ENCODE peak calls at places on chromosomes 3 and 15, in four cellular contexts. T is IMR-90, X is HCT116, Y is hepatocyte. S is an unnamed sample.

GRCh38 chr3:57706462-57706861 is 13.6 kb upstream of the DENND6A start:
- DNase-seq in T (peak), X (peak), Y (peak), S (no peak)

GRCh38 chr3:152261329-152261728 is 7.4 kb upstream of the MBNL1 start:
- DNase-seq in T (no peak), X (no peak), Y (no peak), S (no peak)

GRCh38 chr3:65953301-65953812 is 85.4 kb downstream of the MAGI1 start:
- DNase-seq in T (no peak), X (peak), Y (peak), S (no peak)

GRCh38 chr3:43036621-43037331 is 57.7 kb downstream of the GASK1A start:
- DNase-seq in T (no peak), X (no peak), Y (no peak), S (peak)

GRCh38 chr15:70795311-70795665 is 31.9 kb upstream of the UACA start:
- DNase-seq in T (peak), X (peak), Y (peak), S (no peak)

GRCh38 chr3:55486101-55486856 is 827 bp downstream of the WNT5A start:
- DNase-seq in T (peak), X (no peak), Y (peak), S (no peak)

GRCh38 chr3:195774917-195775316 is 36.8 kb downstream of the MUC4 start:
- DNase-seq in T (no peak), X (peak), Y (peak), S (no peak)

GRCh38 chr15:81955709-81956108 is 90.1 kb downstream of the MEX3B start:
- DNase-seq in T (peak), X (no peak), Y (no peak), S (no peak)

GRCh38 chr3:108780235-108780634 is 23.0 kb upstream of the RETNLB start:
- DNase-seq in T (no peak), X (no peak), Y (no peak), S (no peak)

GRCh38 chr3:168414149-168414548 is 318.4 kb upstream of the GOLIM4 start:
- DNase-seq in T (no peak), X (no peak), Y (no peak), S (no peak)

GRCh38 chr3:183546625-183547024 is 8.9 kb downstream of the KLHL6 start:
- DNase-seq in T (no peak), X (no peak), Y (no peak), S (no peak)

GRCh38 chr15:101675796-101676582 is 23.8 kb upstream of the TM2D3 start:
- DNase-seq in T (peak), X (no peak), Y (no peak), S (no peak)

GRCh38 chr3:150303776-150304175 is 104.3 kb upstream of the TSC22D2 start:
- DNase-seq in T (no peak), X (peak), Y (no peak), S (peak)

GRCh38 chr3:212432-212831 is 15.9 kb downstream of the CHL1 start:
- DNase-seq in T (no peak), X (no peak), Y (no peak), S (peak)

GRCh38 chr3:172678068-172678467 is 32.8 kb downstream of the NCEH1 start:
- DNase-seq in T (no peak), X (no peak), Y (no peak), S (no peak)

GRCh38 chr3:49219132-49219531 is 47.7 kb downstream of the KLHDC8B start:
- DNase-seq in T (no peak), X (no peak), Y (no peak), S (no peak)

GRCh38 chr15:78177447-78177873 is 28.3 kb downstream of the IDH3A start:
- DNase-seq in T (no peak), X (peak), Y (peak), S (no peak)

GRCh38 chr3:194184265-194184751 is 48.4 kb downstream of the HES1 start:
- DNase-seq in T (no peak), X (no peak), Y (no peak), S (no peak)

GRCh38 chr3:135965506-135966348 is at the start of gene PPP2R3A:
- DNase-seq in T (peak), X (peak), Y (peak), S (no peak)

GRCh38 chr15:85618956-85619491 is 175.7 kb downstream of the KLHL25 start:
- DNase-seq in T (peak), X (no peak), Y (peak), S (no peak)

GRCh38 chr3:188241883-188242282 is 87.9 kb downstream of the LPP start:
- DNase-seq in T (no peak), X (no peak), Y (no peak), S (no peak)

GRCh38 chr3:183460059-183461052 is 31.9 kb upstream of the MCF2L2 start:
- DNase-seq in T (no peak), X (no peak), Y (no peak), S (no peak)

GRCh38 chr15:90086868-90087268 is 15.4 kb downstream of the IDH2 start:
- DNase-seq in T (peak), X (no peak), Y (no peak), S (no peak)

GRCh38 chr15:91853968-91854943 is 748 bp downstream of the SLCO3A1 start:
- DNase-seq in T (no peak), X (no peak), Y (peak), S (no peak)

GRCh38 chr3:55726501-55726775 is 239.3 kb upstream of the WNT5A start:
- DNase-seq in T (no peak), X (no peak), Y (no peak), S (no peak)

DNA sequence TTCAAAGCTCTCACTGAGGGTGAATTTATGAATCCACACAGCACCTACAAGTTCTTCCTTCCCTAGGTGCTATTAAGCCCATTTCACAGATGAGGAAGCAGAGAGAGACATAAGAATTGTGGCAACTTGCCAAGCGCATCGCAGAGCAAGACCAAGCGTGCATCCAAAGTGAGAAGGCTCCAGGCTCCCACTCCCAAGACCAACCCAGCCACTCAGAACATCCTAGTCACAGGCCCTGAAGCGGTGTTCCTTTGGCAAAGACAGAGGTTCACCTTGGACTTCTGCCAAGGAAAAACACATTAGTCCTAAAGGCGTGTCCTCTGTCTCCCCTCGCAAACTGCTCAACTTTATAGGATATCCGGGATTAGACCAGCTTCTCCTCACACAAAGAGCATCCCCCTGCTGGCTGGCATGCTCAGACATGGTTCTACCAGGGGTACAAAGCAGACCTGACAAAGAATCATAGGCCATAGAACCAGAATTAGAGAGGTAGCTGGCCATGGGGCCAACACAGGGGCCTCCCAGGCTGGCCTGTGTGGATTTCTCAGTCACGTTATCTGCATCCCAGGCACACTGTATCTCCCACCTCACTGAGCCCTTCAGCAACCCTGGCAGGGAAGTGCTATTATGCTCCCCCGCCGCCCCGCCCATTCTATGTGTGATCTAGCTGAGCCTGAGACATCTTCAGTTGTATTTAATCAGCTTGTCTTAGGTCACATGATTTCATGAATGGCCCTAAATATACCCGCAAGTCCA is 160.2 kb downstream of the FOXP1 start:
- DNase-seq in T (no peak), X (no peak), Y (peak), S (no peak)
- TF ChIP-seq CTCF in T (no peak), X (no peak), Y (peak), S (no peak)

GRCh38 chr3:177830411-177830849 is 633.1 kb upstream of the TBL1XR1 start:
- DNase-seq in T (peak), X (no peak), Y (peak), S (no peak)
- H2AFZ ChIP-seq in T (no peak), X (no peak), Y (no peak), S (no peak)

GRCh38 chr3:77045686-77046085 is 5.8 kb downstream of the ROBO2 start:
- DNase-seq in T (no peak), X (no peak), Y (no peak), S (no peak)

GRCh38 chr3:77041156-77041696 is 1.3 kb downstream of the ROBO2 start:
- DNase-seq in T (no peak), X (no peak), Y (peak), S (no peak)

GRCh38 chr3:77039606-77040553 is at the start of gene ROBO2:
- DNase-seq in T (peak), X (no peak), Y (peak), S (no peak)

GRCh38 chr3:77041756-77042155 is 1.9 kb downstream of the ROBO2 start:
- DNase-seq in T (no peak), X (no peak), Y (peak), S (no peak)

GRCh38 chr3:77042892-77043291 is 3.0 kb downstream of the ROBO2 start:
- DNase-seq in T (no peak), X (no peak), Y (peak), S (no peak)
- TF ChIP-seq CTCF in T (no peak), X (no peak), Y (peak), S (no peak)

GRCh38 chr3:25362118-25362517 is 65.9 kb upstream of the RARB start:
- DNase-seq in T (no peak), X (no peak), Y (no peak), S (no peak)
- H2AFZ ChIP-seq in T (no peak), X (no peak), Y (no peak), S (no peak)

DNA sequence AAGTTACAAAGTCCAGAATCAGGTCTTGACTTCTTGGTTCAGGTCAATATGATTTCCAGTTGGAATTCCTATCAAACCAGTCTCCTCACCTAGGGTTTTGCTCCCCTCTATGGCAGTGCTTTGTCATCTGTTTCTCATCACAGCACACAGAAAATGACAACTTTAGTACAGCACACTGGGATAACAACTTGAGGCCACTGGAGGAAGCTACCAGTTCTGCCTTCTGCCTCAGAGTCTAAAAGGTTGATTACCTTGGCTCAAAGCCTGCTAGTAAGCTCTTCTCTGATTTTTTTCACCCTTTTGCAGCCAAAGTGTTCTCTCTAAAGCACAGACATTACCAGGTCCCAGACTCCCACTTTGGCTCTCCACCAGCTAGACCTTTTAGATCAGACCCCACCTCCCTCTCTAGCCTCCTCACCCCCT is 24.8 kb upstream of the TRIM59 start:
- DNase-seq in T (peak), X (no peak), Y (no peak), S (no peak)
- TF ChIP-seq CTCF in T (no peak), X (no peak), Y (no peak), S (no peak)

GRCh38 chr15:58568157-58568571 is 136.4 kb downstream of the LIPC start:
- DNase-seq in T (no peak), X (no peak), Y (no peak), S (no peak)
- H2AFZ ChIP-seq in T (no peak), X (no peak), Y (no peak), S (peak)